ENCODE peak calls at places on chromosomes 11 and 22, in eight cellular contexts. One of them, this sample, is unnamed. For H4K20me1, the result is how much of the 10 kb centered on the place peaks cover.

GRCh38 chr11:22688914-22689313 is 22.5 kb downstream of the GAS2 start:
- DNase-seq in PC-3: no peak
- DNase-seq in MM.1S: no peak
- DNase-seq in IMR-90: no peak
- DNase-seq in fibroblast of lung: no peak
- DNase-seq in H9: no peak
- DNase-seq in neural progenitor cell: no peak
- DNase-seq in mammary epithelial cell: no peak
- DNase-seq in this sample: no peak

GRCh38 chr11:17197431-17197898 is 10.3 kb downstream of the PIK3C2A start:
- DNase-seq in PC-3: peak
- DNase-seq in MM.1S: no peak
- DNase-seq in IMR-90: peak
- DNase-seq in fibroblast of lung: peak
- DNase-seq in H9: no peak
- DNase-seq in neural progenitor cell: no peak
- DNase-seq in mammary epithelial cell: peak
- DNase-seq in this sample: peak

GRCh38 chr11:5441414-5441813 is at the start of gene OR51I1:
- DNase-seq in PC-3: no peak
- DNase-seq in MM.1S: no peak
- DNase-seq in IMR-90: no peak
- DNase-seq in fibroblast of lung: no peak
- DNase-seq in H9: no peak
- DNase-seq in neural progenitor cell: no peak
- DNase-seq in mammary epithelial cell: no peak
- DNase-seq in this sample: no peak

GRCh38 chr11:64844330-64845124 is at the start of gene CDC42BPG:
- DNase-seq in PC-3: peak
- DNase-seq in MM.1S: peak
- DNase-seq in IMR-90: peak
- DNase-seq in fibroblast of lung: peak
- DNase-seq in H9: peak
- DNase-seq in neural progenitor cell: peak
- DNase-seq in mammary epithelial cell: peak
- DNase-seq in this sample: no peak

GRCh38 chr11:47337229-47337924 is 15.1 kb downstream of the MYBPC3 start:
- DNase-seq in PC-3: no peak
- DNase-seq in MM.1S: no peak
- DNase-seq in IMR-90: no peak
- DNase-seq in fibroblast of lung: no peak
- DNase-seq in H9: no peak
- DNase-seq in neural progenitor cell: peak
- DNase-seq in mammary epithelial cell: no peak
- DNase-seq in this sample: no peak

GRCh38 chr11:88353386-88353785 is 15.8 kb upstream of the CTSC start:
- DNase-seq in PC-3: peak
- DNase-seq in MM.1S: no peak
- DNase-seq in IMR-90: no peak
- DNase-seq in fibroblast of lung: no peak
- DNase-seq in H9: no peak
- DNase-seq in neural progenitor cell: no peak
- DNase-seq in mammary epithelial cell: no peak
- DNase-seq in this sample: no peak

GRCh38 chr11:17015639-17016125 is 1.5 kb upstream of the PLEKHA7 start:
- DNase-seq in PC-3: no peak
- DNase-seq in MM.1S: peak
- DNase-seq in IMR-90: peak
- DNase-seq in fibroblast of lung: peak
- DNase-seq in H9: no peak
- DNase-seq in neural progenitor cell: no peak
- DNase-seq in mammary epithelial cell: no peak
- DNase-seq in this sample: no peak

GRCh38 chr11:102196816-102197215 is 86.6 kb downstream of the YAP1 start:
- DNase-seq in PC-3: no peak
- DNase-seq in MM.1S: no peak
- DNase-seq in IMR-90: peak
- DNase-seq in fibroblast of lung: no peak
- DNase-seq in H9: no peak
- DNase-seq in neural progenitor cell: no peak
- DNase-seq in mammary epithelial cell: no peak
- DNase-seq in this sample: no peak

GRCh38 chr22:21855715-21856114 is 11.7 kb downstream of the MAPK1 start:
- DNase-seq in PC-3: no peak
- DNase-seq in MM.1S: no peak
- DNase-seq in IMR-90: no peak
- DNase-seq in fibroblast of lung: no peak
- DNase-seq in H9: no peak
- DNase-seq in neural progenitor cell: no peak
- DNase-seq in mammary epithelial cell: no peak
- DNase-seq in this sample: no peak

GRCh38 chr11:118715245-118715807 is 35.9 kb upstream of the TREH start:
- DNase-seq in PC-3: no peak
- DNase-seq in MM.1S: no peak
- DNase-seq in IMR-90: no peak
- DNase-seq in fibroblast of lung: peak
- DNase-seq in H9: no peak
- DNase-seq in neural progenitor cell: no peak
- DNase-seq in mammary epithelial cell: no peak
- DNase-seq in this sample: no peak
- H3K9ac ChIP-seq in PC-3: no peak
- H3K9ac ChIP-seq in MM.1S: no peak
- H3K9ac ChIP-seq in IMR-90: no peak
- H3K9ac ChIP-seq in fibroblast of lung: no peak
- H3K9ac ChIP-seq in H9: peak
- H3K9ac ChIP-seq in neural progenitor cell: no peak
- H3K9ac ChIP-seq in mammary epithelial cell: no peak
- H3K9ac ChIP-seq in this sample: no peak

DNA sequence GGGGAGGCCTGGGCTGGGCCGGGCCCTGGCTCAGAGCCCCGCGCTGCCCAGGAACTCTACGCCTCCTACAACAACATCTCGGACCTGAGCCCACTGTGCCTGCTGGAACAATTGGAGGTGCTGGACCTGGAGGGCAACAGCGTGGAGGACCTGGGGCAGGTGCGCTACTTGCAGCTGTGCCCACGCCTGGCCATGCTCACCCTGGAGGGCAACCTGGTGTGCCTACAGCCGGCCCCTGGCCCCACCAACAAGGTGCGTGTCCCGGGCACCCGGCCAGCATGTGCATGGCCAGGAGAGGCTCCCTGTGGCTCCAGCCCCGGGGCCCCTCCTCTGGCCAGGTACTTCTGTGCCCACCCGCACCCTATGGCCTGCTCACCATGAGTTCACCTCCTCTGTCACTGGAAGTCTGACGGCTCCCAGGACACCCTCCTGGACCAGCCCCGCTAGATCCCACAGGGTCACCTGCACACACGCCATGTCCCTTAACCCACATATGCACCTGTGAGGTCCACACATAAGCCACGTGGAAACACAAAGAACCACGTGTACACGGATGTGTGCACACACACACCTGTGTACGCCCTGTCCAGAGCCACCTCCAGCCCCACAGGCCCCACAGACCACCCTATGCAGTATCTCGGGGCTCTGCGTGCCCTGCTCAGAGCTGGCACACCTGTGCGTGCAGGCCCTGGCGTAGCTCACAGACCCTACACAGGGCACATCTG is 10.4 kb downstream of the LMNTD2 start:
- DNase-seq in PC-3: no peak
- DNase-seq in MM.1S: no peak
- DNase-seq in IMR-90: no peak
- DNase-seq in fibroblast of lung: no peak
- DNase-seq in H9: no peak
- DNase-seq in neural progenitor cell: no peak
- DNase-seq in mammary epithelial cell: no peak
- DNase-seq in this sample: no peak
- H4K20me1 ChIP-seq in PC-3: under half
- H4K20me1 ChIP-seq in MM.1S: under half
- H4K20me1 ChIP-seq in IMR-90: under half
- H4K20me1 ChIP-seq in fibroblast of lung: under half
- H4K20me1 ChIP-seq in H9: under half
- H4K20me1 ChIP-seq in neural progenitor cell: under half
- H4K20me1 ChIP-seq in mammary epithelial cell: under half
- H4K20me1 ChIP-seq in this sample: under half

GRCh38 chr11:128630367-128631230 is 43.2 kb upstream of the ETS1 start:
- DNase-seq in PC-3: peak
- DNase-seq in MM.1S: peak
- DNase-seq in IMR-90: peak
- DNase-seq in fibroblast of lung: peak
- DNase-seq in H9: peak
- DNase-seq in neural progenitor cell: peak
- DNase-seq in mammary epithelial cell: peak
- DNase-seq in this sample: peak
- H3K9ac ChIP-seq in PC-3: peak
- H3K9ac ChIP-seq in MM.1S: peak
- H3K9ac ChIP-seq in IMR-90: peak
- H3K9ac ChIP-seq in fibroblast of lung: no peak
- H3K9ac ChIP-seq in H9: no peak
- H3K9ac ChIP-seq in neural progenitor cell: no peak
- H3K9ac ChIP-seq in mammary epithelial cell: no peak
- H3K9ac ChIP-seq in this sample: peak

DNA sequence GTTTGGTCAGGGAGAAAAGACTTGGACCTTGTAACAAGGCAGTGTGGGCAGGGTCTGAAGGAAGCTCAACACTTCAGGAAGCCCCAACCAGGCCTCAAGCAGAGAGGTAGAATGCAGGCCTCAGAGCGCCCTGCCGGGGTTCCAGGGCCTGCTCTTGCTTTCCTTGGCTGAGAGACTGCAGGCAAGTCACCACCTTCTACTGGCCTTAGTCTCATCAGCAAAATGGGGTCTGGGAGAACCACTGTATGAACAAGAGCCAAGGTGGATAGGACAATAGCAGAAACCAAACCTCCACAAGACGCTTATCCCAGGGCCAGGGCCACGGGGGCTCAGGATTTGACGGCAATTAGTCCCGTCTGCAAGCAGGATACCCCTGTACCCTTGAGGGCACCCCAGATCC is 4.8 kb downstream of the ARAP1 start:
- DNase-seq in PC-3: no peak
- DNase-seq in MM.1S: no peak
- DNase-seq in IMR-90: no peak
- DNase-seq in fibroblast of lung: no peak
- DNase-seq in H9: no peak
- DNase-seq in neural progenitor cell: no peak
- DNase-seq in mammary epithelial cell: no peak
- DNase-seq in this sample: no peak
- H4K20me1 ChIP-seq in PC-3: under half
- H4K20me1 ChIP-seq in MM.1S: under half
- H4K20me1 ChIP-seq in IMR-90: under half
- H4K20me1 ChIP-seq in fibroblast of lung: under half
- H4K20me1 ChIP-seq in H9: under half
- H4K20me1 ChIP-seq in neural progenitor cell: under half
- H4K20me1 ChIP-seq in mammary epithelial cell: under half
- H4K20me1 ChIP-seq in this sample: half or more

GRCh38 chr11:110070176-110070575 is 23.0 kb upstream of the ZC3H12C start:
- DNase-seq in PC-3: no peak
- DNase-seq in MM.1S: no peak
- DNase-seq in IMR-90: no peak
- DNase-seq in fibroblast of lung: no peak
- DNase-seq in H9: no peak
- DNase-seq in neural progenitor cell: no peak
- DNase-seq in mammary epithelial cell: no peak
- DNase-seq in this sample: no peak
- H3K9ac ChIP-seq in PC-3: peak
- H3K9ac ChIP-seq in MM.1S: no peak
- H3K9ac ChIP-seq in IMR-90: no peak
- H3K9ac ChIP-seq in fibroblast of lung: no peak
- H3K9ac ChIP-seq in H9: no peak
- H3K9ac ChIP-seq in neural progenitor cell: no peak
- H3K9ac ChIP-seq in mammary epithelial cell: no peak
- H3K9ac ChIP-seq in this sample: no peak

DNA sequence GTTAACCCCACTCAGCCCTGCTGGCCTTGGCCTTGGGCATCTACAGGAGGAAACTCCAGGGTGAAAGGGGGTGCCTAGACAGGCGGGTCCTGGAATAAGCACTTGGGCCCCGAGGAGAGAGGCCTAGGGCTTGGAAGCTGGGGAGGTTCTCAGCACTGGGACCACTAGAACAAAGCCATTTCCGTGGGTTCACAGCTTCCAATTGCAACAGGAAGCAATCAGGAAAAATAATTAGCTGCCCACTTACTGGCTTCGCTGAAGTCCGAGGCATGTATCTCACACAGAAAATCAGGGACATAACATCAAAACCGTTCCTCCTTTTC is 161.2 kb upstream of the GRK3 start:
- DNase-seq in PC-3: no peak
- DNase-seq in MM.1S: no peak
- DNase-seq in IMR-90: peak
- DNase-seq in fibroblast of lung: no peak
- DNase-seq in H9: no peak
- DNase-seq in neural progenitor cell: no peak
- DNase-seq in mammary epithelial cell: no peak
- DNase-seq in this sample: no peak
- H4K20me1 ChIP-seq in PC-3: under half
- H4K20me1 ChIP-seq in MM.1S: under half
- H4K20me1 ChIP-seq in IMR-90: half or more
- H4K20me1 ChIP-seq in fibroblast of lung: under half
- H4K20me1 ChIP-seq in H9: under half
- H4K20me1 ChIP-seq in neural progenitor cell: under half
- H4K20me1 ChIP-seq in mammary epithelial cell: under half
- H4K20me1 ChIP-seq in this sample: half or more

GRCh38 chr11:36455658-36456111 is 54.4 kb downstream of the TRAF6 start:
- DNase-seq in PC-3: peak
- DNase-seq in MM.1S: no peak
- DNase-seq in IMR-90: peak
- DNase-seq in fibroblast of lung: peak
- DNase-seq in H9: no peak
- DNase-seq in neural progenitor cell: peak
- DNase-seq in mammary epithelial cell: peak
- DNase-seq in this sample: peak
- H3K9ac ChIP-seq in PC-3: no peak
- H3K9ac ChIP-seq in MM.1S: no peak
- H3K9ac ChIP-seq in IMR-90: peak
- H3K9ac ChIP-seq in fibroblast of lung: peak
- H3K9ac ChIP-seq in H9: no peak
- H3K9ac ChIP-seq in neural progenitor cell: no peak
- H3K9ac ChIP-seq in mammary epithelial cell: peak
- H3K9ac ChIP-seq in this sample: peak

DNA sequence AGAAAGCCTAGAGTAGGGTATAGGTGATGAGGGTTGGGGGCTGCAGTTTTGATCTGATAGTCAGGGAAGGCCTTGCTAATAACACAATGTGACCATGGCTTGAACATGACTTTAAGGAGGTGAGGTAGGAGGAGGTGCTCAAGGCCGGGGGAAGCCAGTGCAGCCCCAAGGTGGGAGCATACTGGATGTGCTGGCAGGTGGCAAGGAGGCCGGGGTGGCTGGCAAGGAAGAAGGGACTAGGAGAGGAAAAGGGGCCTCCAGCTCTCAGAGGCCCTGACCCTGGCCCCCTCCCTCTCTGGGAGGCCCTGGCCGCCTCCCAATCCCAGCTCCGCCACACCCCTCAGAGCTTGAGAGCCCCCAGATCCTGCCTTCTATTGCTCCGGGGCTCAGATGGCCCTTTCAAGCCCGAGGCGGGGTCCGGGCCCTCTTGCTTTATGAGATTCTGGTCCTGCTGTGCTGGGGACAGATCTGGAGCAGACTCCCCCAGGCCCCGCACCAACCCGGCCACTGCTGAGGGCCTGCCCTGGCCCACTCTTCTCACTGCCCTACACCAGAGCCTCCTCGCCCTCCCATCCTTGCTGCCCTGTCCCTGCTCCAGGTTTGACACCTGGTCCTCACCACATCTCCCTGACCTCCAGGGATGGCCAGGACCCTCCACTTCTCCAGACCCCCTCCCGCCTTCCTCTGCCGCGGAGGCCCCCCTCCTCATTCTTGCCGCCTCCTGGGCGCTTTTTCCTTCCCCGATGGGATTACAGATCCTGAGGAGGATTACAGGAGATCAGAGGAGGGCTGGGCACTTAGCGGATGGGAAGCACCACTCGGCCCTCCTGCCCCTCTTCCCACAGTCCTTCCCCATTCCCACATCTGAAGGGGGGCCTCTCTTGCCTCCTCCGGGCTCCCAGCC is 1.8 kb downstream of the PITPNM1 start:
- DNase-seq in PC-3: no peak
- DNase-seq in MM.1S: no peak
- DNase-seq in IMR-90: no peak
- DNase-seq in fibroblast of lung: no peak
- DNase-seq in H9: no peak
- DNase-seq in neural progenitor cell: peak
- DNase-seq in mammary epithelial cell: no peak
- DNase-seq in this sample: no peak
- H4K20me1 ChIP-seq in PC-3: under half
- H4K20me1 ChIP-seq in MM.1S: under half
- H4K20me1 ChIP-seq in IMR-90: under half
- H4K20me1 ChIP-seq in fibroblast of lung: under half
- H4K20me1 ChIP-seq in H9: under half
- H4K20me1 ChIP-seq in neural progenitor cell: half or more
- H4K20me1 ChIP-seq in mammary epithelial cell: under half
- H4K20me1 ChIP-seq in this sample: under half

This sample was measured in astrocyte.